ENCODE peak calls at places on chromosomes 16 and 17, in four cellular contexts. U is fibroblast of mammary gland; A is CD8-positive, alpha-beta T cell; O is adrenal gland. G is an unnamed sample.

GRCh38 chr17:21360048-21360447 is 16.1 kb upstream of the KCNJ12 start:
- DNase-seq in U (no peak), A (no peak), O (no peak), G (no peak)

GRCh38 chr17:79609616-79610150 is 1.2 kb downstream of the RBFOX3 start:
- DNase-seq in U (no peak), A (no peak), O (no peak), G (no peak)

GRCh38 chr17:58083491-58084316 is 485 bp downstream of the DYNLL2 start:
- DNase-seq in U (peak; percentile 44), A (peak; percentile 45), O (peak; percentile 78), G (peak; percentile 61)

GRCh38 chr17:27623578-27623977 is 7.4 kb upstream of the LGALS9 start:
- DNase-seq in U (no peak), A (no peak), O (no peak), G (no peak)

GRCh38 chr17:66540131-66540781 is 237.8 kb downstream of the PRKCA start:
- DNase-seq in U (peak; percentile 95), A (no peak), O (no peak), G (no peak)

GRCh38 chr17:28711723-28712036 is at the start of gene PROCA1:
- DNase-seq in U (no peak), A (no peak), O (no peak), G (no peak)

GRCh38 chr17:40115101-40115436 is 6.7 kb upstream of the MSL1 start:
- DNase-seq in U (no peak), A (no peak), O (no peak), G (no peak)

GRCh38 chr16:27326738-27327585 is 13.2 kb downstream of the IL4R start:
- DNase-seq in U (peak; percentile 97), A (peak; percentile 25), O (peak; percentile 95), G (peak; percentile 48)

GRCh38 chr16:83971165-83972130 is 3.4 kb downstream of the NECAB2 start:
- DNase-seq in U (no peak), A (no peak), O (no peak), G (no peak)

GRCh38 chr17:5237541-5238016 is 2.9 kb upstream of the SCIMP start:
- DNase-seq in U (peak; percentile 75), A (no peak), O (peak; percentile 43), G (peak; percentile 34)

GRCh38 chr17:77356109-77356689 is 215.4 kb downstream of the SEC14L1 start:
- DNase-seq in U (no peak), A (no peak), O (peak; percentile 64), G (peak; percentile 49)

GRCh38 chr17:81228420-81228819 is 5.7 kb upstream of the CEP131 start:
- DNase-seq in U (no peak), A (no peak), O (no peak), G (no peak)

GRCh38 chr17:31052187-31052889 is 42.4 kb upstream of the NF1 start:
- DNase-seq in U (peak; percentile 98), A (no peak), O (peak; percentile 78), G (no peak)

GRCh38 chr16:81697886-81698635 is 81.0 kb upstream of the PLCG2 start:
- DNase-seq in U (no peak), A (no peak), O (no peak), G (no peak)

GRCh38 chr16:72188512-72188911 is 16.6 kb upstream of the PMFBP1 start:
- DNase-seq in U (no peak), A (no peak), O (no peak), G (no peak)

GRCh38 chr16:15055141-15056053 is 477 bp downstream of the NTAN1 start:
- DNase-seq in U (peak; percentile 30), A (peak; percentile 62), O (peak; percentile 35), G (peak; percentile 86)

GRCh38 chr17:17758443-17758842 is 77.2 kb downstream of the RAI1 start:
- DNase-seq in U (no peak), A (no peak), O (no peak), G (no peak)
- H3K4me3 ChIP-seq in U (no peak overlapping the region), A (peak overlapping the region; percentile 44), O (no peak overlapping the region), G (no peak overlapping the region)

DNA sequence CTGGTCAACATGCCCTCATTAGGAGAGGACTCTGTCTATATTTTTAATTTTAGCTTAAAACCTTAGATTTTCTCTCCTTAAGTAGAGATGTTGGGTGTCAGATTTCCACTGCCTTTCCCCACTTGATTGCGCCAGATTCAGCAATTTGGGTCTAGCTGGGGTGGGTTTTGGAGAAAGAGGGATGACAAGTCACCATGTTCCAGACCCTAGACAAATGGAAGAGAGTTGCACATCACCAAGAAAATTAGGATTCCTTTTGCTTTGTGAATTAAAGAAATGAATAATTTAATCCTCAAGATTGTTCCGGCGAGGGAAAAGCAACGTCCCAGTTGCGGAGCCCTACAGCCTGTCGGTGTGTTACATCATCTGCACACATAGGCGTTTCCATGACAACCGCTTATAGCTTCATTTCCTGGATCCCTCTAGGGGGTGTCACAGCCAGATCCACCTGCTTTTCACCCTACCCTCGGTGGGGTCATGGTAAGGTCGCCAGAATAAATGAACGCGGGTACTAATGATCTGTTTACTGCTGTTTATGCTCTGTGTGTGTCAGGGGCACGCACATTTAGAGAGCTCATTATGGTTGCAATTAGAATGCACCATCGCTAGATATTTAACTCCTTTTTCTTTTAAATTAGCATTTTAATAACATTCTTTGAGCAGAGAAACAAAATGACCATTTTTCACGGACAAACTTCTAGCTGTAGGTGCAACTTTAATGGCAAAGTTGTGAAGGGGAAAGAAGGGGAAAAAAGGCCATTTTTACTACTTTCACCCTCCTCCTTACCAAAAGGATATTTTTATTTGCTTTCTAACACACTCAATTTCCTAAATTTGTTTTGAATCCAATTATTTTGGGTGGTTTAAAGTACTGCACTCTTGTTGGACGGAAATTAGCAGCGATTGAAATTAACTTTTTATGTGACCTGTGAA is 41.9 kb downstream of the SNX11 start:
- DNase-seq in U (no peak), A (no peak), O (no peak), G (no peak)
- H3K4me3 ChIP-seq in U (no peak overlapping the region), A (no peak overlapping the region), O (no peak overlapping the region), G (no peak overlapping the region)

DNA sequence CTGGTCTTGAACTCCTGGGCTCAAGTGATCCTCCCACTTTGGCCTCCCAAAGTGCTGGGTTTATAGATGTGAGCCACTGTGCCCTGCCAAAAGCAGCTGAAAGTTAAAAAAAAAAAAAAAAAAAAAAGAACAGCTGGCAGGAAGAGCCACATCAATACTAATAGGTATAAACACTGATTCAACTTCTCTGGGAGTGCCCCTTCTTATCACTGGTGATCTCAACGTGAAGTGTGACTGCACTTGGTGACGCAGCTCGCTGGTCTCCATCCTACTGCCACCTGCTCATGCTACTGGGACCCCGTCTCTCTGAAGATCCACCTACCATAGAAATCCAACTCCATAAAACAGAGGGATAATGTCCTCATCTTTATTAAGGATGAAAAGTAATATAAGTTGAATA is 40.8 kb downstream of the RNF157 start:
- DNase-seq in U (no peak), A (peak; percentile 39), O (no peak), G (peak; percentile 83)
- H3K4me3 ChIP-seq in U (no peak overlapping the region), A (no peak overlapping the region), O (no peak overlapping the region), G (no peak overlapping the region)

GRCh38 chr17:951388-952132 is 28.0 kb downstream of the NXN start:
- DNase-seq in U (peak; percentile 86), A (no peak), O (peak; percentile 65), G (no peak)
- H3K4me3 ChIP-seq in U (no peak overlapping the region), A (no peak overlapping the region), O (no peak overlapping the region), G (no peak overlapping the region)

GRCh38 chr17:68705331-68706166 is 104.4 kb upstream of the FAM20A start:
- DNase-seq in U (peak; percentile 98), A (no peak), O (no peak), G (no peak)

GRCh38 chr17:68706351-68706750 is 105.2 kb upstream of the FAM20A start:
- DNase-seq in U (peak; percentile 55), A (no peak), O (no peak), G (no peak)

GRCh38 chr17:68707032-68707431 is 105.9 kb upstream of the FAM20A start:
- DNase-seq in U (peak; percentile 93), A (no peak), O (no peak), G (no peak)

GRCh38 chr17:68701046-68701445 is 99.9 kb upstream of the FAM20A start:
- DNase-seq in U (peak; percentile 49), A (no peak), O (no peak), G (no peak)

GRCh38 chr17:68704897-68705296 is 103.7 kb upstream of the FAM20A start:
- DNase-seq in U (peak; percentile 95), A (no peak), O (no peak), G (no peak)
- H3K4me3 ChIP-seq in U (no peak overlapping the region), A (no peak overlapping the region), O (no peak overlapping the region), G (no peak overlapping the region)

GRCh38 chr17:37520174-37520573 is 30.5 kb downstream of the DUSP14 start:
- DNase-seq in U (no peak), A (no peak), O (no peak), G (no peak)

GRCh38 chr17:37516131-37516561 is 26.5 kb downstream of the DUSP14 start:
- DNase-seq in U (no peak), A (no peak), O (no peak), G (no peak)

GRCh38 chr17:37519241-37519985 is 29.7 kb downstream of the DUSP14 start:
- DNase-seq in U (no peak), A (no peak), O (no peak), G (no peak)

GRCh38 chr17:37521821-37522220 is 32.1 kb downstream of the DUSP14 start:
- DNase-seq in U (no peak), A (no peak), O (no peak), G (no peak)

GRCh38 chr17:37518816-37519215 is 29.1 kb downstream of the DUSP14 start:
- DNase-seq in U (peak; percentile 15), A (no peak), O (peak; percentile 62), G (no peak)
- H3K4me3 ChIP-seq in U (no peak overlapping the region), A (no peak overlapping the region), O (no peak overlapping the region), G (no peak overlapping the region)

DNA sequence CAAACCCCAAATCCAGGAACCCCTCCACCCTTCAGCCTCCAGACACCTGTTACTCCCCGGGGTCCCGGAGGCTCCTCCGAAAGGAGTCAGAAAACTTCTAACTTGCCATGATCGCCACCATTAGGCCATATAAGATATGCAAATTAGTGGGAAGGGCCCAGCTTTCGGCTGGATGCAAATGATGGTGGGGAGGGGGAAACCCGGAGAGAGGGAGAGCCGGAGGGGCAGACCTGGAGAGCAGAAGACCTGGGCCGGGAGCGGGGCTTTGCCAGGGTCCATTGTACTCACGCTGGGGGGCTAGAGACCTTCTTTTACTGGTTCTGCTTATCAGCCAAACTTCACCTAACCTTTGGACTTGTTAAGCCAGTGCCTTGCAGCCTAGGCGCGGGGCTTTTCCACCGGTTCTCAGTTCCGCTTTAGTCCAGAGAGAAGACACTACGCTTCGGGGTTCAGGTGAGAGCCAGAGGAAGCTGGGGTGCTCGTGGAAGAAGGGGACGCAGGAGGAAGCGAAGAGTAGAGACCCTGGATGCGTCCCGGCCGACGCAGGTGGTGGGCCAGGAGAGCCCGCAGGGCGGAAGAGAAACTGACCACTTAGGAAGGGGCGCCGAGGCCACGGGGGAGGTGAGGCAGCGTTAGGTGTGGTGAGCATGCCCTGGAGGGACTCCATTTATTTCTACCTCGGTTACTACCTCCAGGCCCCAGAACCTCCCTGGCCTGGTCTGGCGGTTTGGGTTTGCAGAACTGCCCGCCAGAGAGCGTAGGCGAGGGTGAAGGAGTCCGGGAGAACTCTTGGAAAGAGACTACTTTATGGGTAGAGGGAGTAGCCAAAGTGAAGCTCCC is at the start of gene HNF1B:
- DNase-seq in U (no peak), A (no peak), O (no peak), G (no peak)
- H3K4me3 ChIP-seq in U (no peak within 1 kb of the TSS), A (no peak within 1 kb of the TSS), O (no peak within 1 kb of the TSS), G (no peak within 1 kb of the TSS)

GRCh38 chr17:12967962-12968361 is 49.9 kb downstream of the ELAC2 start:
- DNase-seq in U (no peak), A (no peak), O (no peak), G (no peak)
- H3K4me3 ChIP-seq in U (no peak overlapping the region), A (no peak overlapping the region), O (no peak overlapping the region), G (no peak overlapping the region)

G was measured in CD8-positive, alpha-beta memory T cell.